ENCODE peak calls at places on chromosomes 16 and 17, in four cellular contexts. T is transverse colon, U is tibial nerve, P is H1. Q is an unnamed sample.

GRCh38 chr17:6695051-6695450 is 18.1 kb downstream of the SLC13A5 start:
- DNase-seq in P (no peak), U (no peak), T (no peak), Q (no peak)

GRCh38 chr16:66924527-66925321 is 611 bp downstream of the RRAD start:
- DNase-seq in U (no peak), P (peak; percentile 88), T (peak; percentile 67), Q (peak; percentile 61)

GRCh38 chr17:2594657-2595085 is 1.2 kb downstream of the PAFAH1B1 start:
- DNase-seq in P (no peak), U (no peak), T (no peak), Q (no peak)

GRCh38 chr17:77530591-77530990 is 389.8 kb downstream of the SEC14L1 start:
- DNase-seq in T (no peak), U (no peak), P (no peak), Q (no peak)

GRCh38 chr16:75304521-75305363 is 53.3 kb upstream of the BCAR1 start:
- DNase-seq in U (no peak), P (no peak), T (peak; percentile 66), Q (peak; percentile 69)

GRCh38 chr16:11877374-11877773 is 26.0 kb upstream of the RSL1D1 start:
- DNase-seq in T (no peak), U (no peak), P (no peak), Q (no peak)

GRCh38 chr16:11499295-11500089 is 87.2 kb downstream of the LITAF start:
- DNase-seq in T (no peak), U (no peak), P (peak; percentile 52), Q (no peak)

GRCh38 chr17:7466644-7467341 is 12.6 kb downstream of the ZBTB4 start:
- DNase-seq in T (peak; percentile 45), P (no peak), U (no peak), Q (peak; percentile 80)

GRCh38 chr17:11986939-11987329 is 10.3 kb downstream of the ZNF18 start:
- DNase-seq in P (no peak), T (no peak), U (no peak), Q (no peak)

GRCh38 chr17:41254861-41255260 is 323 bp upstream of the KRTAP9-9 start:
- DNase-seq in P (no peak), T (no peak), U (no peak), Q (no peak)

GRCh38 chr17:64773836-64774761 is 112.0 kb upstream of the SMURF2 start:
- DNase-seq in P (peak; percentile 93), U (no peak), T (peak; percentile 90), Q (no peak)

GRCh38 chr17:28478940-28479615 is 5.6 kb downstream of the SLC13A2 start:
- DNase-seq in P (no peak), T (no peak), U (no peak), Q (no peak)

GRCh38 chr17:76379646-76380376 is 4.6 kb upstream of the SPHK1 start:
- DNase-seq in U (no peak), T (no peak), P (no peak), Q (no peak)

GRCh38 chr17:1275962-1276736 is 3.3 kb upstream of the TRARG1 start:
- DNase-seq in U (peak; percentile 48), T (peak; percentile 71), P (peak; percentile 93), Q (peak; percentile 75)

GRCh38 chr17:79971651-79972050 is 64.0 kb downstream of the TBC1D16 start:
- DNase-seq in T (no peak), U (no peak), P (no peak), Q (no peak)

GRCh38 chr17:41665566-41666335 is 22.9 kb upstream of the EIF1 start:
- DNase-seq in P (peak; percentile 97), T (peak; percentile 93), U (peak; percentile 79), Q (peak; percentile 90)

GRCh38 chr17:78993241-78993956 is 13.7 kb upstream of the LGALS3BP start:
- DNase-seq in U (peak; percentile 59), T (peak; percentile 60), P (peak; percentile 92), Q (peak; percentile 83)

GRCh38 chr16:11312718-11313492 is 31.8 kb upstream of the PRM1 start:
- DNase-seq in P (no peak), T (peak; percentile 64), U (no peak), Q (no peak)

GRCh38 chr17:75673487-75673886 is 6.3 kb downstream of the SAP30BP start:
- DNase-seq in T (no peak), P (no peak), U (no peak), Q (no peak)

GRCh38 chr17:59498421-59499307 is 66.7 kb upstream of the DHX40 start:
- DNase-seq in T (no peak), P (no peak), U (no peak), Q (no peak)

GRCh38 chr17:58728831-58729230 is 26.8 kb upstream of the PPM1E start:
- DNase-seq in U (no peak), P (no peak), T (no peak), Q (no peak)

GRCh38 chr16:253833-254232 is 19.2 kb downstream of the FAM234A start:
- DNase-seq in U (no peak), P (no peak), T (peak; percentile 43), Q (no peak)

GRCh38 chr17:33653389-33653788 is 360.3 kb upstream of the ASIC2 start:
- DNase-seq in T (no peak), U (no peak), P (no peak), Q (no peak)

GRCh38 chr16:72236866-72237265 is 64.9 kb upstream of the PMFBP1 start:
- DNase-seq in P (no peak), T (no peak), U (no peak), Q (no peak)

GRCh38 chr16:10926094-10926493 is 16.2 kb downstream of the DEXI start:
- DNase-seq in T (no peak), U (no peak), P (no peak), Q (no peak)

GRCh38 chr17:70552230-70552981 is 383.1 kb downstream of the KCNJ2 start:
- DNase-seq in U (no peak), T (no peak), P (no peak), Q (no peak)

GRCh38 chr16:55656695-55657092 is 906 bp downstream of the SLC6A2 start:
- DNase-seq in T (no peak), P (peak; percentile 63), U (no peak), Q (no peak)
- H3K27me3 ChIP-seq in T (peaks cover 54% of the 10 kb centered on the region), P (peaks cover 54% of the 10 kb centered on the region), U (peaks cover 48% of the 10 kb centered on the region), Q (no peaks in the 10 kb centered on the region)

DNA sequence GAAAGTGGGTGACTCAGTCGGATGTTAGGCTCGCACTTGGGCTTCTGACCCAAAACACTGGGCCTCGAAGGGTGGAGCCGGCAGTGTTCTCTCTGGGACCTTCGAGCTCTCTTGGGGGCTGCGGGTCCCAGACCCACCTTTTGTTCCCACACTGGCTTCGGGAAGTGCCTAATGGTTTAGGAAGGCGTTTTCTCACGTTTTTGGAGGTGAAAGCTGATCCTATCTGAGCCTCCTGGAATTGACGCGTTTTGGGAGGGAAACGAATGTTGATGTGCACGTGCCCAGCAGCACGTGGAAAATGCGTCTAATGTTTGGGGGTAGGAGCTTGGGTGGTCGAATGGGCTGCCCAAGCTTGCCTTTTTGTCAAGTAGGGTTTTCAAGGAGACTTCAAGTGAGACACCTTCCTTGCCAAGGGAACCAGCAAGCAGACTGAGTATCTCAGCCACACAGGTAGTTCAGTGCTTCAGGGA is 666 bp downstream of the HGS start:
- DNase-seq in T (peak; percentile 25), U (no peak), P (no peak), Q (no peak)
- H3K36me3 ChIP-seq in T (peaks cover 9% of the 10 kb centered on the region), U (no peaks in the 10 kb centered on the region), P (peaks cover 18% of the 10 kb centered on the region), Q (no peaks in the 10 kb centered on the region)

GRCh38 chr16:1678500-1679098 is 520 bp downstream of the JPT2 start:
- DNase-seq in U (peak; percentile 20), T (peak; percentile 51), P (no peak), Q (peak; percentile 67)
- TF ChIP-seq POLR2A in U (no peak), T (peak; percentile 23), P (peak; percentile 17), Q (no peak)

DNA sequence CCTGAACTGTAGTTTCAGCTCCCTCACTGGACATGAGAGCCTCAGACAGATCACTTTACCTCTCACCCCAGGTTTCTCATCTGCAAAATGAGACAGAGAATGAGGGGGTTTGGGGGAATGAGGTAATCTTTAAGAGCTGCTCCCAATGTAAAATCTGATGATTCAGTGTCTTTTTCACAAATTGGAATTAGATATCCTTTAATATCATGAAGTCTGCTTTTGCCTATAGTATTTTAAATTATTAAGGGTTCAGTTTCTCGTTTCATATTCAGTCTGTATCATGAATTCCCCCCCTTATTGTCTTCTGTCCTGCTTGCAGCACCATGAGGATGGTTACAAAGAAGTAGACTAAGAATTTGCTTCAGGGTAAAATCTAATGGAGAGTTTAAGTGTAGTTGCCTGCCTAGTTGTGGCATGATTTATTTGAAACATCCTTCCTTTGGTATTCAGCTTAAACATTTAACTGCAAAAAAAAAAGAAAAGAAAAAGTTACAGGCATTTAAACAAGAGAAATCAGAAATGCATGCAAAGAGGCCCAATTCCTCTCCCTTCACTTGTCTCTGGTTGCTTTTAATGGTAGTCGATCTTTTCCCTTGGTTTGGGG is 77.3 kb downstream of the WNT3 start:
- DNase-seq in U (no peak), T (no peak), P (no peak), Q (no peak)
- H3K27me3 ChIP-seq in U (no peaks in the 10 kb centered on the region), T (no peaks in the 10 kb centered on the region), P (no peaks in the 10 kb centered on the region), Q (no peaks in the 10 kb centered on the region)

DNA sequence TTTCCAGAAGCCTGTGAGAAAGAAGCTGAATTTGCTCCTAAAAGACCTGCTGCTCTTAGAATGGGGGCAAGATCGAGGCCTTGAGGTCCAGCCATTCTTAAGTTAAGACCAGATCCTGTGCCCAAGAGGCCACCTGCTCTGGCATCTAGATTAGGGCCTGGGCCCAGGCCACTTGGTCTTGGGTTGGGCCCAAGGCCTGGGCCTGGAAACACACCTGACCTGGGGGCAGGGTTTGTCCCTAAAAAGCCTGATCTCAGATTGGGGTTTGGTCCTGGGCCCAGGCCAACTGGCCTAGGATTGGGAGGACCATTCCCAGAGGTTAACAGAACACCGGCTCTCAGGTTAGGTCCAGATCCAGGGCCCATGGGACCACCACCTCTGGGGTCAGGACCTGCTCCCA is 12.9 kb downstream of the CHTF8 start:
- DNase-seq in T (no peak), P (no peak), U (no peak), Q (no peak)
- H3K36me3 ChIP-seq in T (peaks cover 56% of the 10 kb centered on the region), P (peaks cover 66% of the 10 kb centered on the region), U (no peaks in the 10 kb centered on the region), Q (no peaks in the 10 kb centered on the region)